ENCODE peak calls at places on chromosomes 3 and 15, in five cellular contexts. V is fibroblast of lung, T is A549, H is epithelial cell of esophagus, Q is mucosa of descending colon. E is an unnamed sample.

GRCh38 chr3:33372218-33373081 is 67.8 kb downstream of the UBP1 start:
- DNase-seq in V (peak), T (peak), H (peak), Q (no peak), E (no peak)

GRCh38 chr15:80977627-80978036 is 12.0 kb downstream of the MESD start:
- DNase-seq in V (peak), T (peak), H (peak), Q (peak), E (no peak)

GRCh38 chr3:10367466-10367865 is 46.6 kb upstream of the SEC13 start:
- DNase-seq in V (no peak), T (no peak), H (no peak), Q (no peak), E (no peak)

GRCh38 chr3:127825764-127826163 is 3.4 kb upstream of the MGLL start:
- DNase-seq in V (no peak), T (no peak), H (no peak), Q (no peak), E (no peak)

GRCh38 chr3:16132926-16133325 is 41.6 kb upstream of the GALNT15 start:
- DNase-seq in V (peak), T (no peak), H (no peak), Q (no peak), E (no peak)

GRCh38 chr15:91342091-91342490 is 242.0 kb downstream of the SV2B start:
- DNase-seq in V (no peak), T (no peak), H (no peak), Q (no peak), E (no peak)

GRCh38 chr3:103389356-103389755 is 954.5 kb downstream of the ZPLD1 start:
- DNase-seq in V (no peak), T (no peak), H (no peak), Q (no peak), E (no peak)

GRCh38 chr3:51642462-51642861 is 28.6 kb upstream of the TEX264 start:
- DNase-seq in V (peak), T (no peak), H (no peak), Q (no peak), E (no peak)

GRCh38 chr3:135084404-135084803 is 289.3 kb downstream of the EPHB1 start:
- DNase-seq in V (no peak), T (no peak), H (no peak), Q (no peak), E (peak)

GRCh38 chr3:73768594-73769308 is 144.0 kb upstream of the PDZRN3 start:
- DNase-seq in V (peak), T (no peak), H (no peak), Q (no peak), E (no peak)

GRCh38 chr3:99023590-99024192 is 122.2 kb upstream of the DCBLD2 start:
- DNase-seq in V (peak), T (peak), H (peak), Q (no peak), E (no peak)

GRCh38 chr3:143652118-143652517 is 196.2 kb downstream of the SLC9A9 start:
- DNase-seq in V (no peak), T (no peak), H (no peak), Q (no peak), E (no peak)

GRCh38 chr3:72380193-72380592 is 468.1 kb downstream of the SHQ1 start:
- DNase-seq in V (peak), T (no peak), H (peak), Q (no peak), E (no peak)

GRCh38 chr3:126699011-126699410 is 5.0 kb upstream of the CHCHD6 start:
- DNase-seq in V (no peak), T (no peak), H (no peak), Q (no peak), E (no peak)

GRCh38 chr15:74531144-74531811 is 9.7 kb upstream of the ARID3B start:
- DNase-seq in V (peak), T (no peak), H (peak), Q (no peak), E (peak)

GRCh38 chr15:40743921-40744809 is 10.9 kb downstream of the RMDN3 start:
- DNase-seq in V (peak), T (peak), H (peak), Q (peak), E (no peak)

GRCh38 chr3:196778755-196779154 is 39.1 kb downstream of the PAK2 start:
- DNase-seq in V (peak), T (no peak), H (peak), Q (no peak), E (peak)

GRCh38 chr3:178353292-178353814 is 182.9 kb upstream of the KCNMB2 start:
- DNase-seq in V (peak), T (no peak), H (no peak), Q (no peak), E (peak)

DNA sequence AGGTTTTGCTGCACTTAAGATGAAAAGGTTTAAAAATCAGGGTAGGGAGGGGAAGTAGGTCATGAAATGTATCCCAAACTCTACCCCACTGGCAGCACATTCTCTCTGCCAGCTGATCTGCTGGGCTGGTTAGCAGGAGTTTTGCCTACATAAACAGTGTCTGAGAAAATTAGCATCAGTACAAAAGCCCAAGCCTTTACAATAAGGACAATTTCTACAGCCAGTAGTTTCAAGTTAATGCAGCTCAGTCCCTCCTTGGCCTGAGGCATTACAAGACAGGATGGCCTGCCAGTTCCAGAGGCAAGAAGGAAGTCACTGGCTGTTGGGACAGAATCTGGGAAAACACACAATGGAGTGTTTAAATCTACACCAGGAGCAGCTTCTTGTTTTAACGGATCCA is 32.8 kb downstream of the NCEH1 start:
- DNase-seq in V (no peak), T (no peak), H (peak), Q (no peak), E (no peak)
- H3K4me3 ChIP-seq in V (no peak), T (no peak), H (no peak), Q (no peak), E (no peak)

GRCh38 chr15:78943692-78944091 is 1.2 kb downstream of the CTSH start:
- DNase-seq in V (no peak), T (no peak), H (no peak), Q (no peak), E (no peak)

GRCh38 chr15:78934063-78935023 is 10.5 kb downstream of the CTSH start:
- DNase-seq in V (peak), T (no peak), H (no peak), Q (no peak), E (no peak)

GRCh38 chr15:78937132-78937739 is 7.6 kb downstream of the CTSH start:
- DNase-seq in V (no peak), T (no peak), H (no peak), Q (no peak), E (no peak)

GRCh38 chr15:78942741-78943140 is 2.1 kb downstream of the CTSH start:
- DNase-seq in V (no peak), T (no peak), H (no peak), Q (no peak), E (no peak)

GRCh38 chr15:78938608-78939488 is 6.0 kb downstream of the CTSH start:
- DNase-seq in V (no peak), T (no peak), H (no peak), Q (no peak), E (no peak)
- TF ChIP-seq CTCF in V (no peak), T (no peak), H (no peak), Q (no peak), E (no peak)

GRCh38 chr15:95687056-95687455 is 643.4 kb upstream of the NR2F2 start:
- DNase-seq in V (no peak), T (no peak), H (no peak), Q (no peak), E (no peak)
- H3K4me3 ChIP-seq in V (no peak), T (no peak), H (no peak), Q (no peak), E (no peak)

DNA sequence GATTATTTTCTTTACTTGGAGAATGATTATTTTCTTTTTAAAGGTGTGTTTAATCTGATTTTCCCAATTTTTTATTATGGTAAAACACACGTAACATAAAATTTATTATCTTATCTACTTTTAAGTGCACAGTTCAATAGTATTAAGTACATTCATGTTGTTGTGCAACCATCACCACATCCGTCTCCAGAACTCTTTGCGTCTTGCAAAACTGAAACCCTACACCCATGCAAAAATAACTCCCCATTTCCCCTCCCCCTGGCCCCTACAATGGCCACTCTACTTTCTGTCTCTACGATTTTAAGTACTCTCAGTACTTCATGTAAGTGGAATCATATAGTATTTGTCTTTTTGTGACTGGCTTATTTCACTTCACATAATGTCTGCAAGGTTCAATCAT is 230.7 kb downstream of the SATB1 start:
- DNase-seq in V (peak), T (no peak), H (peak), Q (no peak), E (no peak)
- TF ChIP-seq CTCF in V (no peak), T (no peak), H (no peak), Q (no peak), E (no peak)

DNA sequence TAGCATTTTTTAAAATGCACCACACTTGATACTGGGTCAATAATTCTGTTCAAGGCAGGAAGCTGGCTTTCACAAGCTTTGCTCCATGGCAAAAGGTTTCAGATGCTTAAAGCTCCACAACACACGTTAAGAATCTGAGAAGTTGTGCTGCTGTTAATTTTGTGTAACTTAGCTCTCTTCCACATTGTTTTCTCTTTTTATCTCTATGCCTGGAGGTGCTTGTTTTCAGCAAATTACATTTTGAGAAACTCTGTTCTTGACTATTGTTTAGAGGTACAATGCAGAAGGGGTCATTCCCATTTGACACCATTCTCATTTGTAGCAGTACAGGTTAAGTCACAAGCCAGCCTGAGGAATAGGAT is 156.0 kb downstream of the FNDC3B start:
- DNase-seq in V (no peak), T (no peak), H (no peak), Q (no peak), E (no peak)
- H3K4me3 ChIP-seq in V (no peak), T (no peak), H (no peak), Q (no peak), E (no peak)

E was measured in AG04449.